ENCODE peak calls at places on chromosomes 1 and 21, in four cellular contexts. One of them, this sample, is unnamed. For H3K27me3, the result is how much of the 10 kb centered on the place peaks cover.

GRCh38 chr1:229272164-229273158 is 1.6 kb downstream of the RAB4A start:
- DNase-seq in left ventricle myocardium inferior: no peak
- DNase-seq in brain microvascular endothelial cell: no peak
- DNase-seq in body of pancreas: peak
- DNase-seq in this sample: no peak

GRCh38 chr1:228500901-228501871 is 14.0 kb downstream of the RNF187 start:
- DNase-seq in brain microvascular endothelial cell: peak
- DNase-seq in left ventricle myocardium inferior: peak
- DNase-seq in body of pancreas: peak
- DNase-seq in this sample: peak

GRCh38 chr1:38076038-38076437 is 29.4 kb upstream of the POU3F1 start:
- DNase-seq in body of pancreas: peak
- DNase-seq in left ventricle myocardium inferior: no peak
- DNase-seq in brain microvascular endothelial cell: no peak
- DNase-seq in this sample: no peak

GRCh38 chr1:3564921-3565831 is 46.1 kb downstream of the MEGF6 start:
- DNase-seq in brain microvascular endothelial cell: no peak
- DNase-seq in body of pancreas: peak
- DNase-seq in left ventricle myocardium inferior: no peak
- DNase-seq in this sample: no peak

GRCh38 chr1:154386643-154387352 is 18.3 kb upstream of the IL6R start:
- DNase-seq in left ventricle myocardium inferior: no peak
- DNase-seq in brain microvascular endothelial cell: no peak
- DNase-seq in body of pancreas: no peak
- DNase-seq in this sample: no peak

GRCh38 chr1:34378968-34379729 is 202.4 kb downstream of the C1orf94 start:
- DNase-seq in brain microvascular endothelial cell: no peak
- DNase-seq in left ventricle myocardium inferior: no peak
- DNase-seq in body of pancreas: no peak
- DNase-seq in this sample: no peak

GRCh38 chr1:111025109-111025508 is 61.4 kb upstream of the LRIF1 start:
- DNase-seq in brain microvascular endothelial cell: no peak
- DNase-seq in left ventricle myocardium inferior: no peak
- DNase-seq in body of pancreas: no peak
- DNase-seq in this sample: no peak

GRCh38 chr1:11617314-11617713 is 36.9 kb downstream of the FBXO2 start:
- DNase-seq in left ventricle myocardium inferior: no peak
- DNase-seq in body of pancreas: peak
- DNase-seq in brain microvascular endothelial cell: no peak
- DNase-seq in this sample: no peak

GRCh38 chr1:2279882-2280281 is 51.8 kb downstream of the SKI start:
- DNase-seq in brain microvascular endothelial cell: no peak
- DNase-seq in body of pancreas: no peak
- DNase-seq in left ventricle myocardium inferior: no peak
- DNase-seq in this sample: peak

GRCh38 chr21:34345892-34346291 is 17.9 kb upstream of the KCNE2 start:
- DNase-seq in brain microvascular endothelial cell: no peak
- DNase-seq in left ventricle myocardium inferior: no peak
- DNase-seq in body of pancreas: no peak
- DNase-seq in this sample: no peak

GRCh38 chr1:2047749-2048729 is 2.2 kb upstream of the PRKCZ start:
- DNase-seq in brain microvascular endothelial cell: no peak
- DNase-seq in body of pancreas: no peak
- DNase-seq in left ventricle myocardium inferior: no peak
- DNase-seq in this sample: peak

GRCh38 chr1:155912056-155912536 is 947 bp upstream of the RIT1 start:
- DNase-seq in brain microvascular endothelial cell: no peak
- DNase-seq in left ventricle myocardium inferior: no peak
- DNase-seq in body of pancreas: no peak
- DNase-seq in this sample: no peak

GRCh38 chr21:45540601-45540970 is 1.7 kb downstream of the SLC19A1 start:
- DNase-seq in left ventricle myocardium inferior: peak
- DNase-seq in body of pancreas: peak
- DNase-seq in brain microvascular endothelial cell: no peak
- DNase-seq in this sample: no peak

GRCh38 chr1:6490181-6491075 is 1.0 kb downstream of the PLEKHG5 start:
- DNase-seq in body of pancreas: peak
- DNase-seq in brain microvascular endothelial cell: peak
- DNase-seq in left ventricle myocardium inferior: peak
- DNase-seq in this sample: peak

GRCh38 chr21:34994646-34995631 is 54.2 kb downstream of the RUNX1 start:
- DNase-seq in left ventricle myocardium inferior: no peak
- DNase-seq in body of pancreas: no peak
- DNase-seq in brain microvascular endothelial cell: no peak
- DNase-seq in this sample: no peak

GRCh38 chr21:45324430-45325205 is 36.9 kb upstream of the POFUT2 start:
- DNase-seq in body of pancreas: peak
- DNase-seq in brain microvascular endothelial cell: no peak
- DNase-seq in left ventricle myocardium inferior: peak
- DNase-seq in this sample: peak

GRCh38 chr1:78047631-78048030 is 1.9 kb downstream of the GIPC2 start:
- DNase-seq in brain microvascular endothelial cell: no peak
- DNase-seq in left ventricle myocardium inferior: no peak
- DNase-seq in body of pancreas: no peak
- DNase-seq in this sample: no peak

GRCh38 chr1:6111571-6111970 is 65.9 kb downstream of the KCNAB2 start:
- DNase-seq in left ventricle myocardium inferior: no peak
- DNase-seq in body of pancreas: no peak
- DNase-seq in brain microvascular endothelial cell: no peak
- DNase-seq in this sample: peak

GRCh38 chr1:161487483-161487827 is 17.8 kb upstream of the FCGR2A start:
- DNase-seq in brain microvascular endothelial cell: peak
- DNase-seq in body of pancreas: peak
- DNase-seq in left ventricle myocardium inferior: peak
- DNase-seq in this sample: no peak

DNA sequence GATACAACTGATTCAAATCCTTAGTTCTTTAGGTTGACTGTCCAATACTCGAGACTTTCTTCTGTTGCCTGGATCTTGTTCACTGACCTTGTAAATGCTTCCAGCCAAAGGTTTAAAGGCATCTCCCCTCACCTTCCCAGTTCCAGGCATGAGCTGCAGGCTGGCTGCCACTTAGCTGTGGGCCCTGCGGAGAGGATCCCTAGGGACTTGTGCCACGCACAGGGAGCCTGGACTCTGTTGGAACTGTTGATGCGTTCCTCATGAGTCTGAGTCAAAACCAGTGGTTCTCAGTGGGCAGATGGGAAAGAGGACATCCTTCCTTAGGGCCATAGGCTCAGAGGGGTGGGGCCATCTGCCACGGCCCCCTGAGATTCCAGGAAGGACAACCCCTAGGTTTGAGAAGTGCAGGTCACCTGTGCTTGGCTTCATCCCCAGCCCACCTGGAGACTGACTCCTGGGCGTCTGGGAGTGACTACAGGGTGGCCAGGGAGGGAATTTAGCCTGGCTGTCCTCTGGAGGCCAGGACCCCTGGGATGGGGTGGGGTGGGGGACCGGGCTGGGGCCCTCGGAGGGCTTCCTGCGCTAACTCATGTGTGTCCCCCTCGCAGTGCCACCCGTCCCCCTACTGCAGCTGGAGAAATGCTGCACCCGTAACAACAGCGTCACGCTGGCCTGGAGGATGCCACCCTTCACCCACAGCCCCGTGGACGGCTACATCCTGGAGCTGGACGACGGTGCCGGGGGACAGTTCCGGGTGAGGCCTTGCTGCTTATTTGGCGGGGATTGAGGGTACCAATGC is 37.6 kb upstream of the GNPAT start:
- DNase-seq in brain microvascular endothelial cell: no peak
- DNase-seq in left ventricle myocardium inferior: no peak
- DNase-seq in body of pancreas: no peak
- DNase-seq in this sample: no peak
- H3K27me3 ChIP-seq in brain microvascular endothelial cell: under half
- H3K27me3 ChIP-seq in left ventricle myocardium inferior: under half
- H3K27me3 ChIP-seq in body of pancreas: under half
- H3K27me3 ChIP-seq in this sample: under half

GRCh38 chr1:25623007-25623406 is 6.4 kb downstream of the MAN1C1 start:
- DNase-seq in left ventricle myocardium inferior: no peak
- DNase-seq in brain microvascular endothelial cell: no peak
- DNase-seq in body of pancreas: no peak
- DNase-seq in this sample: no peak

GRCh38 chr1:25621876-25622275 is 5.3 kb downstream of the MAN1C1 start:
- DNase-seq in brain microvascular endothelial cell: no peak
- DNase-seq in left ventricle myocardium inferior: no peak
- DNase-seq in body of pancreas: no peak
- DNase-seq in this sample: no peak

GRCh38 chr1:25623731-25624130 is 7.1 kb downstream of the MAN1C1 start:
- DNase-seq in brain microvascular endothelial cell: no peak
- DNase-seq in left ventricle myocardium inferior: no peak
- DNase-seq in body of pancreas: no peak
- DNase-seq in this sample: no peak

GRCh38 chr1:25624155-25624554 is 7.6 kb downstream of the MAN1C1 start:
- DNase-seq in left ventricle myocardium inferior: no peak
- DNase-seq in body of pancreas: no peak
- DNase-seq in brain microvascular endothelial cell: no peak
- DNase-seq in this sample: no peak

GRCh38 chr1:25622526-25622925 is 5.9 kb downstream of the MAN1C1 start:
- DNase-seq in body of pancreas: no peak
- DNase-seq in left ventricle myocardium inferior: no peak
- DNase-seq in brain microvascular endothelial cell: no peak
- DNase-seq in this sample: no peak
- TF ChIP-seq CTCF in body of pancreas: no peak
- TF ChIP-seq CTCF in left ventricle myocardium inferior: peak
- TF ChIP-seq CTCF in brain microvascular endothelial cell: no peak
- TF ChIP-seq CTCF in this sample: no peak

DNA sequence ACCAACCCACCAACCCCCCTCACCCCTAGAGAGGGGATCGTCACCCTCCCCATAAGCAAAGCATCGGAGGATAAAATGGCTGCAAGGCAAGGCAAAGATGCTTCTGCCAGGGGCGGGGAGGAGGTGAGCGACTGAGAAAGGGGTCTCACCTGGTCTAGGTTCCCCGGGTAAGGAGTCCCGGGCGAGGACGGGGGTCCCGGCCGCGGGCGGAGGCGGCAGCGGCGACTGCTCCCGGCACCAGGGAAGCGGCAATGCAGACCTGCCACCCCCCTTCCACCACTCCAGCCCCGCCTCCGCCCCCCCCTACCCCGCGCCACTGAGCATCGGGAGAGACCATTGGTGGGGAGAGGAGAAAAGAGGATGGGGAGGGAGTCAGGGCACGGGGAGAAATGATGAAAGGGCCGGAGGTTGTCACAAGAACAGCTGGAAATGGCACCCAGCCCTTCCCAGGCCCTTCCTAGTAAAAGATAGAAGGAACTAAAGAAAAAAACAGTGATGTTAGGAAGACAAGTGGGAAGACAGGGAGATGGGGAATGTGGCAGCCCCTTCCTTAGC is at the start of gene SV2A:
- DNase-seq in brain microvascular endothelial cell: no peak
- DNase-seq in left ventricle myocardium inferior: no peak
- DNase-seq in body of pancreas: peak
- DNase-seq in this sample: no peak
- H3K4me3 ChIP-seq in brain microvascular endothelial cell: peak
- H3K4me3 ChIP-seq in left ventricle myocardium inferior: peak
- H3K4me3 ChIP-seq in body of pancreas: no peak
- H3K4me3 ChIP-seq in this sample: peak

GRCh38 chr1:86666368-86666767 is 38.0 kb upstream of the SH3GLB1 start:
- DNase-seq in brain microvascular endothelial cell: no peak
- DNase-seq in left ventricle myocardium inferior: no peak
- DNase-seq in body of pancreas: no peak
- DNase-seq in this sample: no peak
- H3K27me3 ChIP-seq in brain microvascular endothelial cell: under half
- H3K27me3 ChIP-seq in left ventricle myocardium inferior: under half
- H3K27me3 ChIP-seq in body of pancreas: under half
- H3K27me3 ChIP-seq in this sample: under half

DNA sequence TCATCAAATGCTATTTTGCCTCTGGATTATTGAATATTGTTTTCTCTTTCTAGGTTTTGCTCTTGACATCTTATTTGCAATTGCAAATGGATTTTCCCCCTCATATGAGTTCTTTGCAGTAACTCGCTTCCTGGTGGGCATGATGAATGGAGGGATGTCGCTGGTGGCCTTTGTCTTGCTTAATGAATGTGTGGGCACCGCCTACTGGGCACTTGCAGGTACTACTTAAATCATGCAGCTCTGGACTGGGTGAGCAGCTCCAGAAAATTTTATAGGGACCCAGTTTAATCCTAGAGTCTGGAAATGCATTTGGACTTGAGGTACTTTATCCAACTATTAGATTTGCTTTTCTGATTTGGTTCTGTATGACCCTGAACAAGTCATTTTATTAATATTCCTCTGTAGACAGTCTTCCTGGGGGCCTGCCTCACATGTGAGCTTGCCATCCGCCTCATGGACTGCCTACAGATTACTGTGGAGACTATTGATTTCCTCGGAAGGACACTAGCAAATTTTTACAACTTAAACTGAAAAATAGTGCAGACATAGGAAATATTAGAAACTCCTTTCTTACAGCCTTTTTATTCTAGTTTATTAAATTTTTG is 44.5 kb downstream of the SLC22A15 start:
- DNase-seq in brain microvascular endothelial cell: peak
- DNase-seq in body of pancreas: peak
- DNase-seq in left ventricle myocardium inferior: peak
- DNase-seq in this sample: no peak
- TF ChIP-seq CTCF in brain microvascular endothelial cell: peak
- TF ChIP-seq CTCF in body of pancreas: peak
- TF ChIP-seq CTCF in left ventricle myocardium inferior: peak
- TF ChIP-seq CTCF in this sample: peak

DNA sequence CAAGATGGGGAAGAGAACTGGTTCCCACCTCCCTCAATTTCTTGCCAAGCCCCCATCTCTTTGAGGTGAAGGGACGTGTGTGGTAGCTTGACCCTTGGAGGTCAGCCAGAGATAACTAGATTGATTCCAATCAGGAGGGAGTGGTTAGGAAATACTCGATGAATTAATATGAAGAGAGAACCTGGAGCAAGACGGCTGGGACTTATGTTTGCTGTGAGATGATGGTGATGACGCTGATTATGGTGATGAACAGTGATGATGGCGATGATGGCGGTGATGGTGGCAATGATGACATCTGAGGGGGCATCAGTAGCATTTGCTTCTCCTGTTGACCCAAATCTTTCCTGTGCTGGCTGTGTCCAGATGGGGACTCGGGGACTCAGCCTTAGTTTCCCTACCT is 724 bp downstream of the PADI1 start:
- DNase-seq in body of pancreas: no peak
- DNase-seq in left ventricle myocardium inferior: no peak
- DNase-seq in brain microvascular endothelial cell: no peak
- DNase-seq in this sample: peak
- H3K4me3 ChIP-seq in body of pancreas: no peak
- H3K4me3 ChIP-seq in left ventricle myocardium inferior: no peak
- H3K4me3 ChIP-seq in brain microvascular endothelial cell: no peak
- H3K4me3 ChIP-seq in this sample: no peak